ENCODE peak calls at places on chromosomes 13 and 19, in eight cellular contexts. L, K, W, X, D, U, H and I are unnamed samples. For H3K27me3, the result is how much of the 10 kb centered on the place peaks cover.

GRCh38 chr19:48558018-48558684 is 6.2 kb downstream of the SULT2B1 start:
- DNase-seq in K (no peak), D (no peak), U (no peak), H (peak), X (peak), W (no peak), L (no peak), I (no peak)

GRCh38 chr19:35348909-35349611 is 1.4 kb downstream of the FFAR1 start:
- DNase-seq in X (peak), K (no peak), U (no peak), H (peak), D (no peak), W (no peak), L (no peak), I (peak)

GRCh38 chr19:29673451-29674371 is 8.4 kb downstream of the PLEKHF1 start:
- DNase-seq in X (no peak), K (no peak), H (no peak), W (no peak), L (no peak), U (no peak), D (no peak), I (no peak)

GRCh38 chr13:83333614-83334388 is 548.5 kb downstream of the SLITRK1 start:
- DNase-seq in X (no peak), H (no peak), U (no peak), L (no peak), D (no peak), K (no peak), W (no peak), I (no peak)

GRCh38 chr13:24905242-24905641 is 141.3 kb downstream of the RNF17 start:
- DNase-seq in X (no peak), K (no peak), W (no peak), H (no peak), U (no peak), D (no peak), L (no peak), I (no peak)

GRCh38 chr19:40806385-40807146 is 7.6 kb downstream of the EGLN2 start:
- DNase-seq in U (peak), L (peak), H (no peak), X (peak), D (peak), K (peak), W (peak), I (peak)

GRCh38 chr19:2462635-2463421 is 6.1 kb upstream of the LMNB2 start:
- DNase-seq in W (no peak), K (peak), L (no peak), D (no peak), X (peak), H (peak), U (no peak), I (no peak)

GRCh38 chr19:6103217-6103644 is 7.1 kb downstream of the RFX2 start:
- DNase-seq in X (no peak), W (no peak), U (no peak), H (no peak), D (no peak), L (no peak), K (peak), I (no peak)

GRCh38 chr19:46404039-46404883 is 9.1 kb downstream of the CCDC8 start:
- DNase-seq in W (no peak), H (peak), U (no peak), K (peak), L (no peak), X (peak), D (no peak), I (no peak)

GRCh38 chr13:107104631-107105030 is 536.7 kb upstream of the ARGLU1 start:
- DNase-seq in X (no peak), L (no peak), W (no peak), D (no peak), H (no peak), K (no peak), U (no peak), I (no peak)

GRCh38 chr13:49216334-49216733 is 3.8 kb upstream of the MLNR start:
- DNase-seq in H (no peak), K (no peak), L (no peak), D (no peak), W (no peak), X (no peak), U (no peak), I (no peak)

DNA sequence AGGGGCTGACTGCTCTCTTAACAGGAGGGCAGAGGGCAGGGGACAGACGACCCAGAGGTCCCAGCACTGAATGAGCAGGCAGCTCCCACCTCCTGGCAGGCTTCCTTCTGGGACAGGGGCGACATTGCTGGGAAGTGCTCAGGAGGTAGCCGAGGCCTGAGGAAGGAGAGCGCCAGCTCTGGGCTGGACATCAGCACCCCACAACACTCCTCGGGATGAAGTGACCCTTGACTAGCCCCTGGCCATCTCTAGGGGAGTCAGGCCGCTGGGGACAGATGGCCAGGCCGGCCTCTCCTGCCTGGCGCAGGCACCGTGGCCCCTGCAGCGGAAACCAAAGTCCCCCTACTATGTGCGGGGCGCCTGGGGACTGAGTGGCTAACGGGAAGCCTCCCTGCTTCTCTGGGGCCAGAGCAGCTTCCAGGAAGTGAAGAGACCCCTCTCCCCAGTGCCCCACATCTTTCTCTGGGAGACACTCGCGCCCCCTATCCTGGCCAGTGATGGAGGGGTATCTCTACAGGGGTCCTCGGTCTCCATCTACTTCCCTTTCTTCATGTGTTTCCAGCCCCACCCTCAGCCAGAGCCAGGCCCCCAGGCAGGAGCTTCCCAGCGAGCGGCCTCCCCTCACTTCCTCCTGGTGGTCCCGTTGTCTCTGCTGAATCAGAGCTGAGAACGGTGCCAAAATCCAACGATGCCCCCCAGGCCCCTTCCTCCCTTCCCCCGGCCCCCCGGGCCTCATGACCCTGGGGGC is 10.0 kb downstream of the PRR36 start:
- DNase-seq in X (no peak), W (no peak), K (no peak), L (no peak), U (no peak), D (no peak), H (no peak), I (no peak)
- H3K27me3 ChIP-seq in X (half or more), W (under half), K (half or more), L (under half), U (under half), D (under half), H (under half), I (under half)

GRCh38 chr13:75508002-75508548 is 26.1 kb upstream of the TBC1D4 start:
- DNase-seq in X (no peak), D (no peak), K (no peak), L (no peak), U (no peak), W (no peak), H (no peak), I (no peak)

GRCh38 chr13:75511226-75511625 is 26.4 kb downstream of the COMMD6 start:
- DNase-seq in X (no peak), H (no peak), L (no peak), D (no peak), U (no peak), K (no peak), W (no peak), I (no peak)

GRCh38 chr13:75514080-75515040 is 23.3 kb downstream of the COMMD6 start:
- DNase-seq in X (no peak), U (no peak), H (no peak), D (no peak), W (no peak), L (no peak), K (no peak), I (no peak)

GRCh38 chr13:75512253-75512652 is 25.4 kb downstream of the COMMD6 start:
- DNase-seq in D (no peak), U (no peak), X (no peak), H (no peak), W (no peak), L (no peak), K (no peak), I (peak)

GRCh38 chr13:75513271-75513670 is 24.4 kb downstream of the COMMD6 start:
- DNase-seq in L (no peak), K (no peak), H (no peak), D (no peak), U (no peak), X (no peak), W (no peak), I (no peak)
- H3K27me3 ChIP-seq in L (under half), K (under half), H (under half), D (under half), U (under half), X (under half), W (under half), I (under half)

DNA sequence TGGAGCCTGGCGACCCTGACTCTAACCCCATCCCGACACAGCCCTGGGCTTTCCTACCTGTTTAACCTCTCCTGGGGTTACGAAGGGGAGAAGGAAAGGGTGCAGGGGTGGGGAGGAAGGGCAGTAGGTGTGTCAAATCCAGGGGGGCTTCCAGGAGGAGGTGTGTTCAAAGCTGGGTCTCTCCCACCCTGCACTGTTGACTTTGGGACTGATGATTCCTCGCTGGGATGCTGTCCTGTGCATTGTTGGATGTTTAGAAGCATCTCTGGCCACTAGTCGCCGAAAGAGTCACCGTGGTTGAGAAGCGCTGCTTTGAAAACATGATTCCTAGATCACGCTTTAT is 4.2 kb upstream of the FCER2 start:
- DNase-seq in D (no peak), X (no peak), H (no peak), L (no peak), U (no peak), K (no peak), W (no peak), I (no peak)
- H3K27me3 ChIP-seq in D (under half), X (under half), H (under half), L (under half), U (under half), K (half or more), W (under half), I (under half)

GRCh38 chr13:99973163-99973785 is 1.7 kb upstream of the ZIC5 start:
- DNase-seq in X (no peak), W (no peak), H (no peak), D (no peak), U (no peak), L (no peak), K (no peak), I (no peak)

GRCh38 chr13:99971576-99972189 is at the start of gene ZIC5:
- DNase-seq in U (no peak), L (no peak), H (no peak), W (no peak), X (peak), D (no peak), K (no peak), I (no peak)

GRCh38 chr13:99973786-99974185 is 2.2 kb upstream of the ZIC5 start:
- DNase-seq in W (no peak), D (no peak), X (no peak), U (no peak), L (no peak), K (no peak), H (no peak), I (no peak)

GRCh38 chr13:99970761-99971575 is 599 bp downstream of the ZIC5 start:
- DNase-seq in L (no peak), H (no peak), W (no peak), U (no peak), D (no peak), X (peak), K (no peak), I (no peak)

GRCh38 chr13:99972190-99972731 is 694 bp upstream of the ZIC5 start:
- DNase-seq in D (no peak), K (no peak), W (no peak), L (no peak), X (peak), U (no peak), H (no peak), I (no peak)
- H3K27me3 ChIP-seq in D (half or more), K (half or more), W (half or more), L (half or more), X (half or more), U (half or more), H (under half), I (under half)